ENCODE peak calls at places on chromosomes 4 and X, in seven cellular contexts. J is upper lobe of left lung, Z is breast epithelium, O is H1, E is GM12892, Q is endothelial cell of umbilical vein, U is stomach. B is an unnamed sample.

GRCh38 chr4:8914461-8915171 is 43.0 kb upstream of the HMX1 start:
- DNase-seq in J (peak), E (peak), Q (no peak), O (no peak), Z (peak), U (peak), B (peak)

GRCh38 chrX:119512145-119512800 is 44.0 kb downstream of the SLC25A5 start:
- DNase-seq in E (peak), Z (peak), O (peak), U (peak), J (peak), Q (peak), B (peak)

GRCh38 chr4:37799941-37800554 is 26.4 kb upstream of the PGM2 start:
- DNase-seq in Q (no peak), O (no peak), Z (no peak), J (no peak), U (no peak), E (no peak), B (no peak)

GRCh38 chr4:17574206-17574605 is 2.8 kb upstream of the LAP3 start:
- DNase-seq in Z (no peak), U (no peak), Q (no peak), O (no peak), J (no peak), E (no peak), B (no peak)

GRCh38 chrX:94401426-94401825 is 727.4 kb downstream of the FAM133A start:
- DNase-seq in Q (no peak), J (no peak), U (peak), Z (no peak), E (no peak), O (no peak), B (no peak)

GRCh38 chr4:78809928-78810835 is 34.0 kb downstream of the BMP2K start:
- DNase-seq in Z (no peak), E (no peak), U (no peak), Q (no peak), J (no peak), O (no peak), B (no peak)

GRCh38 chr4:1234811-1235292 is 14.1 kb downstream of the CTBP1 start:
- DNase-seq in Q (no peak), Z (no peak), J (no peak), O (no peak), U (no peak), E (no peak), B (peak)

GRCh38 chrX:25191403-25191802 is 175.6 kb upstream of the ARX start:
- DNase-seq in U (no peak), Z (no peak), J (no peak), O (no peak), Q (no peak), E (no peak), B (no peak)

GRCh38 chr4:2353222-2354107 is 65.0 kb downstream of the ZFYVE28 start:
- DNase-seq in O (no peak), U (no peak), Q (no peak), E (no peak), J (peak), Z (no peak), B (peak)

GRCh38 chr4:62548765-62549164 is 1348.6 kb downstream of the ADGRL3 start:
- DNase-seq in E (no peak), O (no peak), U (no peak), Z (no peak), J (no peak), Q (no peak), B (no peak)

GRCh38 chr4:169270156-169270809 is 473 bp downstream of the SH3RF1 start:
- DNase-seq in J (peak), Z (peak), E (peak), U (peak), O (no peak), Q (peak), B (peak)

GRCh38 chrX:19840899-19841648 is 46.3 kb downstream of the SH3KBP1 start:
- DNase-seq in U (no peak), O (peak), E (no peak), J (no peak), Z (no peak), Q (no peak), B (no peak)

GRCh38 chr4:184968784-184969201 is 49.5 kb upstream of the HELT start:
- DNase-seq in Q (no peak), Z (peak), U (peak), J (peak), E (no peak), O (no peak), B (no peak)

GRCh38 chrX:20863649-20864048 is 510.6 kb upstream of the CNKSR2 start:
- DNase-seq in Q (no peak), E (no peak), U (no peak), Z (no peak), O (no peak), J (no peak), B (no peak)

GRCh38 chr4:151801547-151802516 is 41.0 kb upstream of the GATB start:
- DNase-seq in J (peak), U (peak), Q (peak), E (no peak), O (no peak), Z (no peak), B (no peak)

GRCh38 chrX:47840106-47840505 is 3.4 kb downstream of the ZNF81 start:
- DNase-seq in O (no peak), Q (no peak), U (no peak), Z (no peak), J (no peak), E (no peak), B (no peak)

GRCh38 chr4:148030486-148030885 is 298.6 kb downstream of the ARHGAP10 start:
- DNase-seq in Q (no peak), E (no peak), U (no peak), J (no peak), O (no peak), Z (no peak), B (no peak)

GRCh38 chr4:184893836-184894571 is 68.2 kb upstream of the ACSL1 start:
- DNase-seq in E (no peak), Q (no peak), J (peak), Z (no peak), U (no peak), O (no peak), B (no peak)

GRCh38 chrX:150573702-150574101 is 5.3 kb downstream of the MTM1 start:
- DNase-seq in O (no peak), U (no peak), E (no peak), Z (no peak), Q (no peak), J (no peak), B (no peak)

GRCh38 chr4:127400736-127401346 is 231.9 kb upstream of the INTU start:
- DNase-seq in Q (peak), Z (peak), U (peak), J (peak), E (no peak), O (peak), B (peak)

GRCh38 chr4:127968565-127968964 is 3.4 kb downstream of the ABHD18 start:
- DNase-seq in E (no peak), Q (no peak), Z (no peak), U (no peak), J (no peak), O (no peak), B (no peak)

GRCh38 chr4:130071746-130072145 is 975.8 kb downstream of the C4orf33 start:
- DNase-seq in J (no peak), U (no peak), Q (no peak), O (no peak), Z (no peak), E (no peak), B (no peak)

DNA sequence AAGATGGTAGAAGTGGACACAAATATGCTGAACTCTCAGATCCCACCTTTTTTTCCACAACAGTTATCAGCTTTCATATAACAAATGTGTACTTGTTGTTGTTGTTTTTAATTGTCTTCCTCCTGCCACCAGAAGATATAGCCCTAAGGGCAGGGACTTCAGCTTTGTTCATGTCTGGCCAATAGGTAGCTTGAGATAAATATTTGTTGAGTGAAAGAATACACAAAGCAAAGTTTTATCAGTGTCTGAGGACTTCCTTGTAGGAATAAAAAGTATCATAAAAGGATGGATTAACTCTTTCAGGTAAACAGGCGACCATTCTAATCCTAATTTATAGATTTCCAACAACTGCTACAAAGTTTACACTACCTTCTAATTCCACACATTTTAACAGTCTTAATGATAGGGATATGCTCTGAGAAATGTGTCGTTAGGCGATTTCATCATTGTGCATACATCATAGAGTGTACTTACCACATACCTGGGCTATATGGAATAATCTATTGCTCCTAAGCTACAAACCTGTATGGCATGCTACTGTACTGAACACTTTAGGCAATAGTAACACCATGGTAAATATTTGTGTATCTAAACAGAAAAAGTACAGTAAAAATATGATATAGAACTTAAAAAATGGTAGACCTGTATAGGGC is 186.1 kb downstream of the ATOH1 start:
- DNase-seq in Z (no peak), U (no peak), E (no peak), J (no peak), Q (no peak), O (no peak), B (no peak)
- TF ChIP-seq POLR2AphosphoS5 in Z (no peak), U (no peak), E (no peak), J (no peak), Q (no peak), O (no peak), B (no peak)

DNA sequence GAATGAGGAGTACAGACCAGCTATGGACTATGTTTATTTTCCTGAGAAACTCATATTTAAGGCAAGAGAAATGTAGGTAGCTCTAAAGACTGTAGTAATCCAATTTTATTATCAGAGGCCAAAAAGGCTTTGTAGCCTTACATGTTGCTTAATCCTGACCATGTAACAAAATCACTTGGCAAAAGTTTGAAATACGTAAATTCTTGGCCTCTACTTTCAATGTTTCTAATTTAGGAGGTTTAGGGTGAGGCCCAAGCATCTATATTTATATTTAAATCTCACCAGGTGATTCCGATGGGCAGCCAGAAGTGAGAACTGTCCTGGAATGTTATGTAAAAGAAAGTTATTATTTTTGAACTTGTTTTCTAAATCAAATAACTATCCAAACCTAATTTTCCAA is 289.7 kb downstream of the IL1RAPL1 start:
- DNase-seq in O (no peak), J (no peak), E (no peak), Z (no peak), U (no peak), Q (no peak), B (no peak)
- TF ChIP-seq POLR2AphosphoS5 in O (no peak), J (no peak), E (no peak), Z (no peak), U (no peak), Q (no peak), B (no peak)

DNA sequence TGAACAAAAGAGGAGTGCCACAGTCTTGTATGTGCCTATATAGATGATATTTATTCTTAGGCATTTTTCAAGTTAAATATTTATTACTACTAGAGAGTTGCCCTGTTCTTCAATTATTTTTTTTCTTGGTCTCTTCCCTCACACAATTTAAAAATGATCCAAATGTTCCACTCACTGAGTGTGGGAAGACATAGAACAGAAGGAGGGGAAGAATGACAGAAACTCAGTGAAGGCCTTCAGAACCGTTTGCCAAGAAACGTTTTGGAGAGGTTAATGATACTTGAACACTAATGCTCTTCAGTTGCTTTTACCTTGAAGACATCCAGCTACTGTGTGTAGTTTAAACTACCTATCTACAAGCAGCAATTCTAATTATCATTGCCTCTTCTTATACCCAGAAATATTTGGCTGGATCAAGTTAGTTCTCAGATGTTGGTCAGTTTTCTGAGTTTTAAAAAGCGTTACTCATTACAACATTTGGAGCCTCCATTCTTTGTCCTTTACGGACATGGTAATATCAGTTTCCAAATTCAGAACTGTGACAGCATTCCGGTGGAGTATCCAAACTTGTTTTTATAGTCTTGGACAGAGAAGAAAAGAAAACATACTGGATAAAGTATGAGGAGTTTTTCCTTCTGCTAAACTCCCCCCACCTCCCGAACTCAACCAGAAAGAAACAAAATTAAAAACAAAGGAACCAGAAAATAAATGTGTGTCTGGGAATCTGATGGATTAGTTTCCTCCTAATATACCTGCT is 389.7 kb downstream of the SPRY1 start:
- DNase-seq in Z (no peak), O (no peak), Q (no peak), J (no peak), E (no peak), U (no peak), B (no peak)
- TF ChIP-seq POLR2AphosphoS5 in Z (no peak), O (no peak), Q (no peak), J (no peak), E (no peak), U (no peak), B (no peak)

GRCh38 chrX:44980883-44981282 is 107.9 kb downstream of the KDM6A start:
- DNase-seq in U (no peak), O (no peak), Q (no peak), E (no peak), J (no peak), Z (no peak), B (no peak)
- TF ChIP-seq POLR2AphosphoS5 in U (no peak), O (no peak), Q (no peak), E (no peak), J (no peak), Z (no peak), B (no peak)

GRCh38 chr4:122687450-122688121 is 44.9 kb upstream of the BBS12 start:
- DNase-seq in J (no peak), U (no peak), O (no peak), Q (no peak), Z (no peak), E (no peak), B (no peak)
- TF ChIP-seq POLR2AphosphoS5 in J (no peak), U (no peak), O (no peak), Q (no peak), Z (no peak), E (no peak), B (no peak)

DNA sequence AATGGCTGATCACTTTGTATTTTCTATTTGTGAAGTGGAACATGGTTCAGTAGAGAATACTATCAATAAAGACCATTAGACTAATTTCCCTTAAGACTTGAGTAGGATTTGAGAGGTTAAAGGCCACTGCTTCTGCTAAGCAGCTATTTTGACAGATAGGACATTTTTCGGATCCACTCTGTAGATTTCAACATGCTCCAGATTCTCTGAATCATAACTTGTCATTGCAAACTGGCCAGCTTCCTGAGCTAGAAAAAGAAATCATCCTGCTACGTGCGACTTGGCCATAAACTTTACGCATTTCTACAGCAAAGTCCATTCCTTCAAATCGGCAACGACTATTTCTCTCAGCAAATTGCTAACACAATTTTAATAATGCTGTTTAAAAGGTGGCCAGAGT is 55.2 kb downstream of the MGST2 start:
- DNase-seq in Q (no peak), Z (no peak), U (no peak), O (no peak), J (no peak), E (no peak), B (no peak)
- TF ChIP-seq POLR2AphosphoS5 in Q (no peak), Z (no peak), U (no peak), O (no peak), J (no peak), E (no peak), B (no peak)

GRCh38 chr4:111282035-111282434 is 659.2 kb upstream of the PITX2 start:
- DNase-seq in U (no peak), O (no peak), E (no peak), J (no peak), Z (no peak), Q (no peak), B (no peak)
- TF ChIP-seq POLR2AphosphoS5 in U (no peak), O (no peak), E (no peak), J (no peak), Z (no peak), Q (no peak), B (no peak)

DNA sequence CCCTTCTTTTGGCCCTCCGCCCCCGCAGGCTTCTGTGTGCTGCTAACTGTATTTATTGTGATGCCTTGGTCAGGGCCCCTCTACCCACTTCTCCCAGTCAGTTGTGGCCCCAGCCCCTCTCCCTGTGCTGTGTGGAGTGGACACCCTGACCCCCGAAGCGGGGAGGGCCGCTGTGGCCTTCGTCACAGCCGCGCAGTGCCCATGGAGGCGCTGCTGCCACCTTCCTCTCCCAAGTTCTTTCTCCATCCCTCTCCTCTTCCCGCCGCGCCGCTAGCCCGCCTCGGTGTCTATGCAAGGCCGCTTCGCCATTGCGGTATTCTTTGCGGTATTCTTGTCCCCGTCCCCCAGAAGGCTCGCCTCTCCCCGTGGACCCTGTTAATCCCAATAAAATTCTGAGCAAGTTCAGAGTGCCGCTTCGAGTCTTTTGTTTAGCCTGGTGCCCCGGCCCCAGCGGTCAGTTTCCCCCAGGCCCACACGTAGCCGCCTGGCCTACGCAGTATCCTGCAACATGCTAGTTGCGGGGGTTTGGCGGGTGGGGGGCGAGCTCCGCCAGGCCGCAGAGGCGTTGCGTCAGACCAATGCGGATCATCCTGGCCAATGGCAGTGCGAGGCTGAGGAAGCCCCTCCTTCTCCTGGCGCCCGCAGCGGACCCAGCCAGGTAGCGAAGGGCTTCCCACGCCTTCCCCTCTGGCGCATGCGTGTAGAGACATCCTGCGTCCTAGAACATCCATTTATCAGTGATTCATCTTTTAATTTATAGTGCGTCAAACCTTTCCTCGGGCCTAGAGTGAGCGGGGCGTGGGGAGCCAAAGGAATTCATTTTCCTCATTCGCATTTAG is 5.6 kb upstream of the KANTR start:
- DNase-seq in Z (peak), E (peak), U (peak), Q (peak), O (no peak), J (peak), B (peak)
- TF ChIP-seq POLR2AphosphoS5 in Z (peak), E (peak), U (peak), Q (no peak), O (peak), J (no peak), B (peak)

DNA sequence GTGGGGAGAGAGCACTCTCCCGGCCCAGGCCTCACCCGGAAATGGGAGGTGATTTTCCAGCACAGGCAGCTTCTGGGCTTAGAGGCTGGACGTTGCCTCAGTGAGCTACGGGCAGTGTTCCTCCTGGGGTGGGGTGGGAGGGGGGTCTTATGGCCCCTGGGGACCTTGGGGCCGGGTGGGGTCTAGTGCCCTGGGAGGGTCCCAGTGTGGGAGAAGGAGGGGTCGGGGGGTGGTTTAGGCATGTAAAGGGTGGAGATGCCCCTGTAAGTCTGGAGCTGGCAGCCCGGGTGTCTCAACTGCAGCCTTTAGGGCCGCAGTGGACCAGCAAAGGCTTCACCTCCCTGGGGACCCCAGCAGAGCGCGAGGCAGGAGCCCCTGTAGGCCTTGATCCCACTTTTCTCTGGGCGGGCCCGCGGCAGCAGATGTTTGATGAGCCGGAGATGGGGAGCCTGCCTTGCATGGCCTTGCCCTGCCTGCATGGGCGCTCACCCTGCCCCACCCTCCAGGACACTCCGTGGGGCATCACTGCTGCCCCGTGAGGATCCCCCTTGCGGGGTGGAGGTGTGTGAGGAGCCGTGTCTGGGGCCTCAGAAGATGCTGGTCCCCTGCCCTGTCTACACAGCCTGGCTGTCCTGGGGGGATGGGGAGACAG is 98.8 kb upstream of the LRPAP1 start:
- DNase-seq in U (no peak), Z (no peak), Q (no peak), E (no peak), J (no peak), O (no peak), B (no peak)
- TF ChIP-seq POLR2AphosphoS5 in U (no peak), Z (no peak), Q (no peak), E (no peak), J (no peak), O (no peak), B (no peak)